ENCODE peak calls at places on chromosomes 13 and 19, in nine cellular contexts. One of them, this sample, is unnamed.

GRCh38 chr13:67221630-67222226 is 8.4 kb downstream of the PCDH9 start:
- DNase-seq in SJSA1: no peak
- DNase-seq in adrenal gland: no peak
- DNase-seq in glutamatergic neuron: no peak
- DNase-seq in GM06990: no peak
- DNase-seq in astrocyte of the hippocampus: no peak
- DNase-seq in NCI-H1436: no peak
- DNase-seq in effector CD4-positive, alpha-beta T cell: no peak
- DNase-seq in mesendoderm: no peak
- DNase-seq in this sample: no peak

GRCh38 chr13:49060698-49061387 is 85.1 kb downstream of the FNDC3A start:
- DNase-seq in SJSA1: no peak
- DNase-seq in adrenal gland: no peak
- DNase-seq in glutamatergic neuron: no peak
- DNase-seq in GM06990: no peak
- DNase-seq in astrocyte of the hippocampus: no peak
- DNase-seq in NCI-H1436: no peak
- DNase-seq in effector CD4-positive, alpha-beta T cell: no peak
- DNase-seq in mesendoderm: no peak
- DNase-seq in this sample: no peak

GRCh38 chr13:36778083-36778671 is 40.8 kb upstream of the RFXAP start:
- DNase-seq in SJSA1: peak
- DNase-seq in adrenal gland: no peak
- DNase-seq in glutamatergic neuron: no peak
- DNase-seq in GM06990: no peak
- DNase-seq in astrocyte of the hippocampus: peak
- DNase-seq in NCI-H1436: no peak
- DNase-seq in effector CD4-positive, alpha-beta T cell: no peak
- DNase-seq in mesendoderm: peak
- DNase-seq in this sample: no peak

GRCh38 chr13:61600360-61601033 is 184.8 kb upstream of the PCDH20 start:
- DNase-seq in SJSA1: no peak
- DNase-seq in adrenal gland: no peak
- DNase-seq in glutamatergic neuron: no peak
- DNase-seq in GM06990: no peak
- DNase-seq in astrocyte of the hippocampus: peak
- DNase-seq in NCI-H1436: no peak
- DNase-seq in effector CD4-positive, alpha-beta T cell: no peak
- DNase-seq in mesendoderm: no peak
- DNase-seq in this sample: no peak

GRCh38 chr19:3879656-3880055 is 829 bp upstream of the ATCAY start:
- DNase-seq in SJSA1: no peak
- DNase-seq in adrenal gland: no peak
- DNase-seq in glutamatergic neuron: no peak
- DNase-seq in GM06990: no peak
- DNase-seq in astrocyte of the hippocampus: no peak
- DNase-seq in NCI-H1436: no peak
- DNase-seq in effector CD4-positive, alpha-beta T cell: no peak
- DNase-seq in mesendoderm: no peak
- DNase-seq in this sample: no peak

GRCh38 chr13:103788061-103788652 is 721.9 kb upstream of the SLC10A2 start:
- DNase-seq in SJSA1: peak
- DNase-seq in adrenal gland: no peak
- DNase-seq in glutamatergic neuron: peak
- DNase-seq in GM06990: no peak
- DNase-seq in astrocyte of the hippocampus: peak
- DNase-seq in NCI-H1436: no peak
- DNase-seq in effector CD4-positive, alpha-beta T cell: no peak
- DNase-seq in mesendoderm: peak
- DNase-seq in this sample: no peak

GRCh38 chr19:35775298-35776101 is at the start of gene ARHGAP33:
- DNase-seq in SJSA1: peak
- DNase-seq in adrenal gland: peak
- DNase-seq in glutamatergic neuron: peak
- DNase-seq in GM06990: peak
- DNase-seq in astrocyte of the hippocampus: peak
- DNase-seq in NCI-H1436: peak
- DNase-seq in effector CD4-positive, alpha-beta T cell: peak
- DNase-seq in mesendoderm: peak
- DNase-seq in this sample: peak

GRCh38 chr19:35166100-35167063 is 11.8 kb downstream of the FXYD5 start:
- DNase-seq in SJSA1: no peak
- DNase-seq in adrenal gland: no peak
- DNase-seq in glutamatergic neuron: no peak
- DNase-seq in GM06990: no peak
- DNase-seq in astrocyte of the hippocampus: no peak
- DNase-seq in NCI-H1436: no peak
- DNase-seq in effector CD4-positive, alpha-beta T cell: no peak
- DNase-seq in mesendoderm: no peak
- DNase-seq in this sample: no peak

GRCh38 chr19:29211562-29212416 is 1.2 kb downstream of the UQCRFS1 start:
- DNase-seq in SJSA1: no peak
- DNase-seq in adrenal gland: peak
- DNase-seq in glutamatergic neuron: no peak
- DNase-seq in GM06990: no peak
- DNase-seq in astrocyte of the hippocampus: peak
- DNase-seq in NCI-H1436: no peak
- DNase-seq in effector CD4-positive, alpha-beta T cell: no peak
- DNase-seq in mesendoderm: peak
- DNase-seq in this sample: no peak

GRCh38 chr13:85347251-85347650 is 452.0 kb downstream of the SLITRK6 start:
- DNase-seq in SJSA1: peak
- DNase-seq in adrenal gland: no peak
- DNase-seq in glutamatergic neuron: no peak
- DNase-seq in GM06990: no peak
- DNase-seq in astrocyte of the hippocampus: peak
- DNase-seq in NCI-H1436: no peak
- DNase-seq in effector CD4-positive, alpha-beta T cell: no peak
- DNase-seq in mesendoderm: no peak
- DNase-seq in this sample: no peak

GRCh38 chr13:36131215-36131930 is at the start of gene DCLK1:
- DNase-seq in SJSA1: peak
- DNase-seq in adrenal gland: no peak
- DNase-seq in glutamatergic neuron: peak
- DNase-seq in GM06990: no peak
- DNase-seq in astrocyte of the hippocampus: peak
- DNase-seq in NCI-H1436: peak
- DNase-seq in effector CD4-positive, alpha-beta T cell: no peak
- DNase-seq in mesendoderm: peak
- DNase-seq in this sample: no peak

GRCh38 chr13:40340368-40341085 is 325.9 kb downstream of the FOXO1 start:
- DNase-seq in SJSA1: peak
- DNase-seq in adrenal gland: no peak
- DNase-seq in glutamatergic neuron: no peak
- DNase-seq in GM06990: no peak
- DNase-seq in astrocyte of the hippocampus: peak
- DNase-seq in NCI-H1436: no peak
- DNase-seq in effector CD4-positive, alpha-beta T cell: no peak
- DNase-seq in mesendoderm: peak
- DNase-seq in this sample: no peak

GRCh38 chr19:32489971-32490370 is 84.4 kb downstream of the DPY19L3 start:
- DNase-seq in SJSA1: no peak
- DNase-seq in adrenal gland: no peak
- DNase-seq in glutamatergic neuron: no peak
- DNase-seq in GM06990: no peak
- DNase-seq in astrocyte of the hippocampus: no peak
- DNase-seq in NCI-H1436: no peak
- DNase-seq in effector CD4-positive, alpha-beta T cell: no peak
- DNase-seq in mesendoderm: no peak
- DNase-seq in this sample: no peak

GRCh38 chr19:41548954-41549688 is 26.8 kb upstream of the CEACAM21 start:
- DNase-seq in SJSA1: no peak
- DNase-seq in adrenal gland: no peak
- DNase-seq in glutamatergic neuron: no peak
- DNase-seq in GM06990: no peak
- DNase-seq in astrocyte of the hippocampus: no peak
- DNase-seq in NCI-H1436: no peak
- DNase-seq in effector CD4-positive, alpha-beta T cell: peak
- DNase-seq in mesendoderm: peak
- DNase-seq in this sample: peak

GRCh38 chr19:40274585-40275544 is 10.3 kb downstream of the AKT2 start:
- DNase-seq in SJSA1: no peak
- DNase-seq in adrenal gland: no peak
- DNase-seq in glutamatergic neuron: peak
- DNase-seq in GM06990: peak
- DNase-seq in astrocyte of the hippocampus: no peak
- DNase-seq in NCI-H1436: no peak
- DNase-seq in effector CD4-positive, alpha-beta T cell: no peak
- DNase-seq in mesendoderm: no peak
- DNase-seq in this sample: no peak

This sample was measured in naive thymus-derived CD4-positive, alpha-beta T cell.